ENCODE peak calls at places on chromosomes 3 and 15, in six cellular contexts. T is BE2C, D is HTR-8/SVneo, M is stomach, Y is fibroblast of gingiva, K is cardiac muscle cell. I is an unnamed sample.
A peak's percentile ranks its signal among the peaks of the same experiment; 100 is the strongest.

GRCh38 chr3:112132088-112132487 is 960 bp downstream of the GCSAM start:
- DNase-seq in T (no peak), K (no peak), Y (no peak), D (no peak), M (no peak), I (no peak)

GRCh38 chr3:14452676-14453367 is 50.4 kb downstream of the SLC6A6 start:
- DNase-seq in K (peak; percentile 99), M (peak; percentile 94), Y (peak; percentile 99), T (peak; percentile 83), D (no peak), I (peak; percentile 66)

GRCh38 chr3:134357914-134358811 is 16.1 kb downstream of the AMOTL2 start:
- DNase-seq in Y (peak; percentile 98), M (peak; percentile 51), T (peak; percentile 28), D (peak; percentile 94), K (peak; percentile 96), I (peak; percentile 98)

GRCh38 chr15:90113166-90113565 is 10.9 kb upstream of the IDH2 start:
- DNase-seq in Y (no peak), D (no peak), K (no peak), M (no peak), T (no peak), I (no peak)

GRCh38 chr3:107521466-107522059 is 1.2 kb upstream of the BBX start:
- DNase-seq in K (no peak), Y (no peak), M (no peak), T (no peak), D (no peak), I (no peak)

GRCh38 chr3:35439626-35440025 is 199.7 kb upstream of the ARPP21 start:
- DNase-seq in M (no peak), Y (no peak), T (no peak), K (no peak), D (no peak), I (no peak)

GRCh38 chr3:191412764-191413163 is 48.2 kb upstream of the PYDC2 start:
- DNase-seq in T (no peak), K (peak; percentile 80), Y (peak; percentile 82), M (no peak), D (peak; percentile 51), I (peak; percentile 62)

GRCh38 chr15:40242671-40243070 is 3.8 kb downstream of the PAK6 start:
- DNase-seq in Y (no peak), M (peak; percentile 20), T (no peak), D (no peak), K (no peak), I (no peak)

GRCh38 chr3:69290006-69290405 is 95.9 kb downstream of the FRMD4B start:
- DNase-seq in T (no peak), Y (no peak), M (no peak), D (no peak), K (no peak), I (no peak)

GRCh38 chr3:53796161-53796560 is 50.1 kb downstream of the CHDH start:
- DNase-seq in M (peak; percentile 47), T (peak; percentile 79), K (no peak), Y (no peak), D (no peak), I (no peak)

GRCh38 chr3:129037093-129037419 is 23.5 kb upstream of the GP9 start:
- DNase-seq in T (no peak), D (no peak), Y (no peak), K (no peak), M (no peak), I (no peak)

GRCh38 chr15:27808182-27808581 is 290.9 kb downstream of the OCA2 start:
- DNase-seq in Y (no peak), T (no peak), D (no peak), M (no peak), K (no peak), I (no peak)

GRCh38 chr15:57019496-57020160 is 101.2 kb downstream of the TCF12 start:
- DNase-seq in M (no peak), T (no peak), Y (peak; percentile 4), D (no peak), K (peak; percentile 26), I (no peak)

GRCh38 chr3:97148891-97149290 is 334.5 kb downstream of the EPHA6 start:
- DNase-seq in K (no peak), Y (no peak), M (no peak), T (no peak), D (no peak), I (no peak)

GRCh38 chr15:89412906-89413411 is 78.3 kb upstream of the POLG start:
- DNase-seq in D (no peak), K (no peak), T (no peak), Y (no peak), M (no peak), I (no peak)

GRCh38 chr3:169575381-169575780 is 88.1 kb downstream of the MECOM start:
- DNase-seq in Y (peak; percentile 19), T (peak; percentile 61), D (no peak), M (peak; percentile 26), K (peak; percentile 48), I (no peak)

I was measured in HS-27A.